ENCODE peak calls at places on chromosomes 12 and 14, in ten cellular contexts. One of them, this sample, is unnamed. For H3K36me3, the result is how much of the 10 kb centered on the place peaks cover.

GRCh38 chr14:106786697-106787096 is 1260.3 kb downstream of the TMEM121 start:
- DNase-seq in naive thymus-derived CD4-positive, alpha-beta T cell: no peak
- DNase-seq in heart left ventricle: no peak
- DNase-seq in mesendoderm: no peak
- DNase-seq in astrocyte: no peak
- DNase-seq in MM.1S: no peak
- DNase-seq in right atrium auricular region: no peak
- DNase-seq in neuronal stem cell: no peak
- DNase-seq in cardiac muscle cell: no peak
- DNase-seq in uterus: no peak
- DNase-seq in this sample: no peak

GRCh38 chr14:22726012-22726411 is 40.5 kb upstream of the OXA1L start:
- DNase-seq in mesendoderm: no peak
- DNase-seq in right atrium auricular region: no peak
- DNase-seq in uterus: no peak
- DNase-seq in MM.1S: no peak
- DNase-seq in heart left ventricle: no peak
- DNase-seq in astrocyte: no peak
- DNase-seq in naive thymus-derived CD4-positive, alpha-beta T cell: no peak
- DNase-seq in cardiac muscle cell: no peak
- DNase-seq in neuronal stem cell: no peak
- DNase-seq in this sample: no peak

GRCh38 chr12:107231269-107231668 is 137.9 kb upstream of the CRY1 start:
- DNase-seq in cardiac muscle cell: no peak
- DNase-seq in right atrium auricular region: no peak
- DNase-seq in astrocyte: no peak
- DNase-seq in naive thymus-derived CD4-positive, alpha-beta T cell: no peak
- DNase-seq in MM.1S: no peak
- DNase-seq in mesendoderm: no peak
- DNase-seq in heart left ventricle: no peak
- DNase-seq in uterus: no peak
- DNase-seq in neuronal stem cell: no peak
- DNase-seq in this sample: no peak

GRCh38 chr12:99334737-99335136 is 312.8 kb upstream of the GARIN6 start:
- DNase-seq in neuronal stem cell: no peak
- DNase-seq in astrocyte: no peak
- DNase-seq in heart left ventricle: no peak
- DNase-seq in naive thymus-derived CD4-positive, alpha-beta T cell: no peak
- DNase-seq in mesendoderm: no peak
- DNase-seq in right atrium auricular region: no peak
- DNase-seq in cardiac muscle cell: no peak
- DNase-seq in uterus: no peak
- DNase-seq in MM.1S: no peak
- DNase-seq in this sample: no peak

GRCh38 chr12:61713121-61713520 is 547.1 kb upstream of the USP15 start:
- DNase-seq in cardiac muscle cell: no peak
- DNase-seq in right atrium auricular region: no peak
- DNase-seq in naive thymus-derived CD4-positive, alpha-beta T cell: no peak
- DNase-seq in astrocyte: no peak
- DNase-seq in mesendoderm: no peak
- DNase-seq in MM.1S: no peak
- DNase-seq in uterus: no peak
- DNase-seq in heart left ventricle: no peak
- DNase-seq in neuronal stem cell: no peak
- DNase-seq in this sample: no peak

GRCh38 chr12:56872366-56872765 is 61.8 kb downstream of the SDR9C7 start:
- DNase-seq in mesendoderm: no peak
- DNase-seq in uterus: no peak
- DNase-seq in neuronal stem cell: no peak
- DNase-seq in astrocyte: no peak
- DNase-seq in right atrium auricular region: no peak
- DNase-seq in MM.1S: no peak
- DNase-seq in heart left ventricle: no peak
- DNase-seq in naive thymus-derived CD4-positive, alpha-beta T cell: no peak
- DNase-seq in cardiac muscle cell: no peak
- DNase-seq in this sample: no peak

GRCh38 chr12:98085360-98085759 is 430.0 kb upstream of the TMPO start:
- DNase-seq in cardiac muscle cell: no peak
- DNase-seq in heart left ventricle: no peak
- DNase-seq in uterus: no peak
- DNase-seq in naive thymus-derived CD4-positive, alpha-beta T cell: no peak
- DNase-seq in MM.1S: peak
- DNase-seq in neuronal stem cell: no peak
- DNase-seq in astrocyte: peak
- DNase-seq in mesendoderm: peak
- DNase-seq in right atrium auricular region: no peak
- DNase-seq in this sample: no peak

GRCh38 chr14:101478796-101479410 is 82.4 kb upstream of the DIO3 start:
- DNase-seq in naive thymus-derived CD4-positive, alpha-beta T cell: no peak
- DNase-seq in heart left ventricle: no peak
- DNase-seq in cardiac muscle cell: no peak
- DNase-seq in mesendoderm: no peak
- DNase-seq in uterus: peak
- DNase-seq in neuronal stem cell: no peak
- DNase-seq in right atrium auricular region: no peak
- DNase-seq in MM.1S: no peak
- DNase-seq in astrocyte: no peak
- DNase-seq in this sample: peak

GRCh38 chr14:64601571-64601970 is 51.8 kb downstream of the PPP1R36 start:
- DNase-seq in right atrium auricular region: no peak
- DNase-seq in heart left ventricle: no peak
- DNase-seq in uterus: no peak
- DNase-seq in mesendoderm: no peak
- DNase-seq in naive thymus-derived CD4-positive, alpha-beta T cell: no peak
- DNase-seq in neuronal stem cell: no peak
- DNase-seq in MM.1S: no peak
- DNase-seq in astrocyte: no peak
- DNase-seq in cardiac muscle cell: no peak
- DNase-seq in this sample: peak

GRCh38 chr14:54813081-54813480 is 89.5 kb downstream of the GCH1 start:
- DNase-seq in neuronal stem cell: no peak
- DNase-seq in cardiac muscle cell: no peak
- DNase-seq in right atrium auricular region: no peak
- DNase-seq in astrocyte: no peak
- DNase-seq in MM.1S: no peak
- DNase-seq in mesendoderm: no peak
- DNase-seq in heart left ventricle: no peak
- DNase-seq in naive thymus-derived CD4-positive, alpha-beta T cell: no peak
- DNase-seq in uterus: no peak
- DNase-seq in this sample: no peak

GRCh38 chr14:31124197-31124596 is 83.4 kb downstream of the HECTD1 start:
- DNase-seq in MM.1S: no peak
- DNase-seq in uterus: no peak
- DNase-seq in mesendoderm: no peak
- DNase-seq in right atrium auricular region: no peak
- DNase-seq in heart left ventricle: no peak
- DNase-seq in cardiac muscle cell: no peak
- DNase-seq in naive thymus-derived CD4-positive, alpha-beta T cell: peak
- DNase-seq in neuronal stem cell: no peak
- DNase-seq in astrocyte: no peak
- DNase-seq in this sample: no peak

GRCh38 chr14:31128601-31129526 is 78.7 kb downstream of the HECTD1 start:
- DNase-seq in uterus: no peak
- DNase-seq in right atrium auricular region: no peak
- DNase-seq in neuronal stem cell: no peak
- DNase-seq in mesendoderm: no peak
- DNase-seq in MM.1S: no peak
- DNase-seq in cardiac muscle cell: no peak
- DNase-seq in heart left ventricle: no peak
- DNase-seq in naive thymus-derived CD4-positive, alpha-beta T cell: no peak
- DNase-seq in astrocyte: no peak
- DNase-seq in this sample: no peak

GRCh38 chr14:31126680-31127079 is 80.9 kb downstream of the HECTD1 start:
- DNase-seq in right atrium auricular region: no peak
- DNase-seq in cardiac muscle cell: no peak
- DNase-seq in MM.1S: no peak
- DNase-seq in mesendoderm: no peak
- DNase-seq in astrocyte: no peak
- DNase-seq in neuronal stem cell: no peak
- DNase-seq in heart left ventricle: no peak
- DNase-seq in naive thymus-derived CD4-positive, alpha-beta T cell: no peak
- DNase-seq in uterus: no peak
- DNase-seq in this sample: no peak

GRCh38 chr14:31125231-31125630 is 82.4 kb downstream of the HECTD1 start:
- DNase-seq in uterus: no peak
- DNase-seq in mesendoderm: no peak
- DNase-seq in MM.1S: no peak
- DNase-seq in right atrium auricular region: no peak
- DNase-seq in neuronal stem cell: no peak
- DNase-seq in astrocyte: no peak
- DNase-seq in heart left ventricle: no peak
- DNase-seq in cardiac muscle cell: no peak
- DNase-seq in naive thymus-derived CD4-positive, alpha-beta T cell: no peak
- DNase-seq in this sample: no peak

GRCh38 chr14:31127690-31128089 is 79.9 kb downstream of the HECTD1 start:
- DNase-seq in uterus: no peak
- DNase-seq in heart left ventricle: no peak
- DNase-seq in neuronal stem cell: no peak
- DNase-seq in naive thymus-derived CD4-positive, alpha-beta T cell: peak
- DNase-seq in cardiac muscle cell: no peak
- DNase-seq in astrocyte: no peak
- DNase-seq in right atrium auricular region: no peak
- DNase-seq in MM.1S: no peak
- DNase-seq in mesendoderm: peak
- DNase-seq in this sample: no peak
- H3K36me3 ChIP-seq in uterus: under half
- H3K36me3 ChIP-seq in heart left ventricle: under half
- H3K36me3 ChIP-seq in neuronal stem cell: under half
- H3K36me3 ChIP-seq in naive thymus-derived CD4-positive, alpha-beta T cell: under half
- H3K36me3 ChIP-seq in cardiac muscle cell: half or more
- H3K36me3 ChIP-seq in astrocyte: under half
- H3K36me3 ChIP-seq in right atrium auricular region: half or more
- H3K36me3 ChIP-seq in MM.1S: under half
- H3K36me3 ChIP-seq in mesendoderm: under half
- H3K36me3 ChIP-seq in this sample: under half

GRCh38 chr14:94598816-94599655 is 13.2 kb upstream of the SERPINA3 start:
- DNase-seq in astrocyte: peak
- DNase-seq in naive thymus-derived CD4-positive, alpha-beta T cell: no peak
- DNase-seq in heart left ventricle: no peak
- DNase-seq in MM.1S: no peak
- DNase-seq in right atrium auricular region: peak
- DNase-seq in mesendoderm: peak
- DNase-seq in cardiac muscle cell: no peak
- DNase-seq in neuronal stem cell: no peak
- DNase-seq in uterus: peak
- DNase-seq in this sample: peak

GRCh38 chr14:94598506-94598815 is 13.7 kb upstream of the SERPINA3 start:
- DNase-seq in heart left ventricle: no peak
- DNase-seq in naive thymus-derived CD4-positive, alpha-beta T cell: no peak
- DNase-seq in neuronal stem cell: no peak
- DNase-seq in right atrium auricular region: no peak
- DNase-seq in cardiac muscle cell: no peak
- DNase-seq in MM.1S: no peak
- DNase-seq in mesendoderm: no peak
- DNase-seq in uterus: no peak
- DNase-seq in astrocyte: no peak
- DNase-seq in this sample: no peak

GRCh38 chr14:94601961-94602391 is 10.2 kb upstream of the SERPINA3 start:
- DNase-seq in heart left ventricle: no peak
- DNase-seq in MM.1S: no peak
- DNase-seq in uterus: peak
- DNase-seq in mesendoderm: peak
- DNase-seq in neuronal stem cell: no peak
- DNase-seq in astrocyte: peak
- DNase-seq in naive thymus-derived CD4-positive, alpha-beta T cell: no peak
- DNase-seq in right atrium auricular region: peak
- DNase-seq in cardiac muscle cell: no peak
- DNase-seq in this sample: peak

GRCh38 chr14:94599656-94600004 is 12.6 kb upstream of the SERPINA3 start:
- DNase-seq in uterus: no peak
- DNase-seq in neuronal stem cell: no peak
- DNase-seq in naive thymus-derived CD4-positive, alpha-beta T cell: no peak
- DNase-seq in MM.1S: no peak
- DNase-seq in mesendoderm: no peak
- DNase-seq in astrocyte: no peak
- DNase-seq in heart left ventricle: no peak
- DNase-seq in right atrium auricular region: no peak
- DNase-seq in cardiac muscle cell: no peak
- DNase-seq in this sample: no peak

GRCh38 chr14:94600148-94600545 is 12.0 kb upstream of the SERPINA3 start:
- DNase-seq in heart left ventricle: no peak
- DNase-seq in MM.1S: no peak
- DNase-seq in astrocyte: no peak
- DNase-seq in cardiac muscle cell: no peak
- DNase-seq in naive thymus-derived CD4-positive, alpha-beta T cell: no peak
- DNase-seq in neuronal stem cell: no peak
- DNase-seq in mesendoderm: no peak
- DNase-seq in uterus: no peak
- DNase-seq in right atrium auricular region: no peak
- DNase-seq in this sample: no peak
- H3K27ac ChIP-seq in heart left ventricle: no peak
- H3K27ac ChIP-seq in MM.1S: no peak
- H3K27ac ChIP-seq in astrocyte: peak
- H3K27ac ChIP-seq in cardiac muscle cell: no peak
- H3K27ac ChIP-seq in naive thymus-derived CD4-positive, alpha-beta T cell: no peak
- H3K27ac ChIP-seq in neuronal stem cell: no peak
- H3K27ac ChIP-seq in mesendoderm: no peak
- H3K27ac ChIP-seq in uterus: peak
- H3K27ac ChIP-seq in right atrium auricular region: peak
- H3K27ac ChIP-seq in this sample: peak

GRCh38 chr14:77722301-77722700 is 14.4 kb downstream of the SLIRP start:
- DNase-seq in MM.1S: no peak
- DNase-seq in cardiac muscle cell: no peak
- DNase-seq in right atrium auricular region: no peak
- DNase-seq in neuronal stem cell: no peak
- DNase-seq in mesendoderm: no peak
- DNase-seq in heart left ventricle: no peak
- DNase-seq in naive thymus-derived CD4-positive, alpha-beta T cell: no peak
- DNase-seq in astrocyte: no peak
- DNase-seq in uterus: no peak
- DNase-seq in this sample: no peak
- H3K36me3 ChIP-seq in MM.1S: under half
- H3K36me3 ChIP-seq in cardiac muscle cell: half or more
- H3K36me3 ChIP-seq in right atrium auricular region: half or more
- H3K36me3 ChIP-seq in neuronal stem cell: under half
- H3K36me3 ChIP-seq in mesendoderm: under half
- H3K36me3 ChIP-seq in heart left ventricle: half or more
- H3K36me3 ChIP-seq in naive thymus-derived CD4-positive, alpha-beta T cell: under half
- H3K36me3 ChIP-seq in astrocyte: under half
- H3K36me3 ChIP-seq in uterus: under half
- H3K36me3 ChIP-seq in this sample: under half

DNA sequence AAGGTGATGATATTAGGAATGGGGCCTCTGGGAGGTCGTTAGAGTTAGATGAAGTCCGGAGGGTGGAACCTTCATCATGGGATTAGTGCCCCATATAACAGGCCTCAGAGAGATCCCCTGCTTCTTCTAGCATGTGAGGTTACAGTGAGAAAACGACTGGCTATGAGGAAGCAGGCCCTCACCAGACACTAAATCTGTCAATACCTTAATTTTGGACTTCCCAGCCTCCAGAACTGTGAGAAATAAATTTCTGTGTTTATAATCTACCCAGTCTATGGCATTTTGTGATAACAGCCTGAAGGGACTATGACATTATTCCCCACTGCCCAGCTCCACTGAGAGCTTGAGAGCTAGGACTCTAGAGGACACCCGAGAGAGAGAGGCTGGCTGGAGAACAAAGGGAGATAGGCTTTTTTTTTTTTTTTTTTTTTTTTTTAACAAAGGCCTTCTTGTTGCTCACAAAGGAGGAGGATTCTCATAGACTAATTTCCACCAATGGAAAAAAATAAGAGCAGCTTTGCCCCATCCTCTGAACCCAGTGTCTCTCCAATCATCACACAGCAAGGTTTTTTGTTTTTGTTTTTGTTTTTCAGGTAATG is 87.8 kb upstream of the EEA1 start:
- DNase-seq in MM.1S: no peak
- DNase-seq in cardiac muscle cell: no peak
- DNase-seq in neuronal stem cell: no peak
- DNase-seq in astrocyte: no peak
- DNase-seq in heart left ventricle: no peak
- DNase-seq in uterus: no peak
- DNase-seq in naive thymus-derived CD4-positive, alpha-beta T cell: no peak
- DNase-seq in right atrium auricular region: no peak
- DNase-seq in mesendoderm: no peak
- DNase-seq in this sample: peak
- H3K27ac ChIP-seq in MM.1S: no peak
- H3K27ac ChIP-seq in cardiac muscle cell: no peak
- H3K27ac ChIP-seq in neuronal stem cell: no peak
- H3K27ac ChIP-seq in astrocyte: no peak
- H3K27ac ChIP-seq in heart left ventricle: no peak
- H3K27ac ChIP-seq in uterus: no peak
- H3K27ac ChIP-seq in naive thymus-derived CD4-positive, alpha-beta T cell: no peak
- H3K27ac ChIP-seq in right atrium auricular region: no peak
- H3K27ac ChIP-seq in mesendoderm: no peak
- H3K27ac ChIP-seq in this sample: no peak